ENCODE peak calls at places on chromosomes 11 and 22, in nine cellular contexts. C is IMR-90; Z is lower leg skin; R is adrenal gland; E is brain microvascular endothelial cell; J is CD8-positive, alpha-beta T cell; I is A549; K is fibroblast of pulmonary artery; B is epithelial cell of esophagus. N is an unnamed sample.
A peak's percentile ranks its signal among the peaks of the same experiment; 100 is the strongest.

GRCh38 chr11:87926250-87926970 is 248.8 kb downstream of the RAB38 start:
- DNase-seq in R (peak; percentile 19), E (peak; percentile 90), J (no peak), C (peak; percentile 49), Z (no peak), I (peak; percentile 29), B (peak; percentile 96), K (peak; percentile 70), N (no peak)

GRCh38 chr22:24146190-24146616 is 35.1 kb upstream of the SUSD2 start:
- DNase-seq in B (peak; percentile 45), E (peak; percentile 15), C (peak; percentile 83), I (peak; percentile 53), R (peak; percentile 64), Z (no peak), J (no peak), K (peak; percentile 75), N (no peak)

GRCh38 chr22:38397189-38398097 is 57.6 kb downstream of the KCNJ4 start:
- DNase-seq in J (no peak), E (no peak), R (peak; percentile 43), I (peak; percentile 26), B (peak; percentile 60), K (peak; percentile 44), C (no peak), Z (no peak), N (peak; percentile 74)

GRCh38 chr11:130389315-130389935 is 39.0 kb downstream of the ADAMTS8 start:
- DNase-seq in Z (no peak), B (no peak), I (no peak), R (peak; percentile 17), K (no peak), E (peak; percentile 24), C (no peak), J (peak; percentile 18), N (peak; percentile 70)

GRCh38 chr11:7520981-7521487 is 7.2 kb downstream of the PPFIBP2 start:
- DNase-seq in B (no peak), E (no peak), I (no peak), C (no peak), J (no peak), K (no peak), Z (no peak), R (no peak), N (no peak)

GRCh38 chr22:46076651-46077339 is 73.5 kb upstream of the PPARA start:
- DNase-seq in B (peak; percentile 59), E (no peak), Z (no peak), C (peak; percentile 37), K (peak; percentile 59), I (peak; percentile 76), J (no peak), R (peak; percentile 74), N (peak; percentile 43)

GRCh38 chr11:135008001-135008405 is 596.0 kb upstream of the B3GAT1 start:
- DNase-seq in I (no peak), Z (no peak), R (no peak), B (no peak), J (no peak), E (no peak), C (no peak), K (no peak), N (no peak)

GRCh38 chr11:62479631-62480201 is 60.9 kb downstream of the SCGB1A1 start:
- DNase-seq in R (no peak), J (no peak), Z (no peak), B (no peak), E (no peak), C (no peak), K (no peak), I (no peak), N (no peak)

GRCh38 chr11:12271826-12272366 is 105.5 kb upstream of the PARVA start:
- DNase-seq in J (no peak), K (no peak), E (no peak), C (no peak), I (no peak), Z (no peak), R (no peak), B (no peak), N (no peak)

GRCh38 chr11:72102162-72102561 is 935 bp downstream of the LAMTOR1 start:
- DNase-seq in K (no peak), B (no peak), I (no peak), E (no peak), C (no peak), R (no peak), Z (no peak), J (no peak), N (no peak)

GRCh38 chr22:19479358-19480172 is at the start of gene CDC45:
- DNase-seq in C (peak; percentile 98), R (peak; percentile 97), B (peak; percentile 99), E (peak; percentile 98), I (peak; percentile 96), J (peak; percentile 86), K (peak; percentile 99), Z (peak; percentile 98), N (peak; percentile 96)

GRCh38 chr22:19482297-19482696 is 2.6 kb downstream of the CDC45 start:
- DNase-seq in K (no peak), R (no peak), C (no peak), I (no peak), E (no peak), B (no peak), Z (no peak), J (no peak), N (no peak)

GRCh38 chr22:19480173-19480568 is 451 bp downstream of the CDC45 start:
- DNase-seq in Z (no peak), B (no peak), R (no peak), I (no peak), J (no peak), K (no peak), E (no peak), C (no peak), N (no peak)

GRCh38 chr22:19478466-19479357 is at the start of gene UFD1:
- DNase-seq in E (peak; percentile 62), C (peak; percentile 81), R (peak; percentile 81), J (peak; percentile 69), Z (peak; percentile 70), K (peak; percentile 87), I (peak; percentile 78), B (peak; percentile 84), N (peak; percentile 94)

GRCh38 chr22:19480789-19481188 is 1.1 kb downstream of the CDC45 start:
- DNase-seq in Z (no peak), I (no peak), C (no peak), J (no peak), E (no peak), K (no peak), B (no peak), R (no peak), N (no peak)
- H3K4me3 ChIP-seq in Z (no peak overlapping the region), I (peak overlapping the region; percentile 96), C (no peak overlapping the region), J (no peak overlapping the region), E (peak overlapping the region; percentile 98), K (no peak overlapping the region), B (peak overlapping the region; percentile 87), R (no peak overlapping the region), N (no peak overlapping the region)

DNA sequence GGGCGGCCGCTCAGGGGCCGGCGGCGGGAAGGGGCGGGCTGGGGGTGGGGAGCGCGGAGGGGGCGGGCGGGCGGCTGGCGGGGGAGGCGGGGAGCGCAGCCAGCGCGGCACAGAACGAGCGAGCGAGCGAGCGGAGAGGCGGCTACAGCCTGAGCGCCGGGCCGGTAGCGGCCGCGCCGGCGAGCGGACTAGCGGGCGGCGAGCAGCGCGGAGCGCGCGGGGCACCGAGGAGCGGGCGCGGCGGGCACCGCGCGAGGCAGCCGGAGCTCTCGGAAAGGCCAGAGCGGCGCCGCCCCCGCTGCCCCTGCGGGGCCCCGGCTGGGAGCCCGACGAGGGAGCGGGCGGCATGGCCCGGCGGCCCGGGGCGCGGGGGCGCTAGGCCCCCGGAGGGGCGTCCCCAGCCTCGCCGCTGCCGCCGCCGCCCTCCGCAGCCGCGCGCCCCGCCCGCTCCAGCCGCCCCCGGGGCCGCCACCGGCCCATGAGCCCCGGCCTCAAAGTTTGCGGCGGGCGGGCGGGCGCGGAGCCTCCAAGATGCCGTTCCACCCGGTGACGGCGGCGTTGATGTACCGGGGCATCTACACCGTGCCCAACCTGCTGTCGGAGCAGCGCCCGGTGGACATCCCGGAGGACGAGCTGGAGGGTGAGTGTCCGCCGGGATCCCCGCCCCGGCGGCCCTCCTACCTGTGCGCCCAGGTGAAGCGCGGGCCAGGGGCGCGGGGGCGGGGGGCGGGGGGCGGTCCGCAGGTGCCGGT is at the start of gene CABP7:
- DNase-seq in B (no peak), R (no peak), Z (no peak), K (no peak), J (no peak), I (no peak), C (no peak), E (no peak), N (no peak)
- H3K4me3 ChIP-seq in B (no peak within 1 kb of the TSS), R (no peak within 1 kb of the TSS), Z (no peak within 1 kb of the TSS), K (no peak within 1 kb of the TSS), J (no peak within 1 kb of the TSS), I (peak within 1 kb of the TSS; percentile 47), C (no peak within 1 kb of the TSS), E (no peak within 1 kb of the TSS), N (peak within 1 kb of the TSS; percentile 36)

DNA sequence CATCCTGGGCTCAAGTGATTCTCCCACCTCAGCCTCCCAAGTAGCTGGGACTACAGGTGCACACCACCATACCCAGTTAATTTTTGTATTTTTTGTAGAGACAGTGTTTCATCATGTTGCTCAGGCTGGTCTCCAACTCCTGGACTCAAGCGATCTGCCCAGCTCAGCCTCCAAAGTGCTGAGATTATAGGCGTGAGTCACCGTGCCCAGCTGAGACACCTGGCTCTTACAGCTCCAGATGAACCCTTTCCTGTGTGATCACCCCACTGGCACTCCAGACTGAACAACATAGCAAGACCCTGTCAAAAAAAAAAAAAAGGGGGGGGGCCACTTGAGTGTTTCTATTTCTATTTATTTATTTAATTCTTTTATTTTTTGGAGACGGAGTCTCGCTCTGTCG is 1.0 kb upstream of the ADSL start:
- DNase-seq in J (peak; percentile 20), Z (no peak), B (peak; percentile 66), K (peak; percentile 14), C (peak; percentile 41), I (no peak), E (no peak), R (peak; percentile 70), N (no peak)
- H3K4me3 ChIP-seq in J (no peak overlapping the region), Z (no peak overlapping the region), B (peak overlapping the region; percentile 90), K (peak overlapping the region; percentile 80), C (no peak overlapping the region), I (peak overlapping the region; percentile 72), E (peak overlapping the region; percentile 94), R (no peak overlapping the region), N (peak overlapping the region; percentile 36)

DNA sequence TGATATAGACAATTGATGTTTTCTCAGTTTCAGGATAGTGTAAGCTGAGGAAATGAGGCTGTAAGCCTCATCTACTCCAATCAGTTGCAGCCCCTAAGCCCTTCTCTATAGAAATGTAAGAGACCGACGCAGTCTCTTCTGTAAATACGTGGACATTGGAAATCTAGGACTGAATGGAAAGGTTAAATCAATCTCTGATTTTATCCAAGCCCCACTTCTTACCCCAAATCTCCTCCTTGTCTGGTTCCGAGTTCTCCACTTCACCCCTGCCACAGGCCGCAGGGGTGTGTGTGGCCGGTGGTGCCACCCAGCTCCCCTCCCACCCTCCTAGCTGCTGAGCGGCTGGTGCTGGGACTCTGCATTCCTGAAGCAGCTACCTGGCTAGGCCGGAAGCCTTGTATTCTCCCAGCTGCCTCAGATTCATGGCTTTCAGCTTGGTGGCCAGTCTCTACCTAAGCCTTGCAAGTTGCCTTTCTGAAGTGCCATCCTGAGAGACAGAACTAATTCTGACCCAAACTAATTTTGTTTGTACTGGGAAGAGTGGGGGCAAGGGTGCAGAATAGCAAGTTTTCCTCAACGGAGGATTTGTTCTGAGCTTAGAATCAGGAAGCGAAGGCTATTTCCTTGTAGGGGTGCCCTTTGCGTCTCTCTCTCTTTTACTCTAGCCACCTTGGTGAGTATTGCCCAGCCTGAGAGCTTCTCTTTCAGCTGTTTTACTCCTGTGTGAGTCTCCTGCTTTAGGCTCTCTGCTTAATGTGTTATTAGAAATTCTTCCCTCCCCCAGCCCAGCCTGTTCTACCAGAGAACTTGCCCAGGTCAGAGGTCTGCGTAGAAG is 749 bp downstream of the VWA5A start:
- DNase-seq in I (no peak), J (no peak), Z (no peak), E (no peak), C (no peak), B (peak; percentile 21), R (peak; percentile 18), K (no peak), N (peak; percentile 14)
- H3K4me3 ChIP-seq in I (no peak overlapping the region), J (peak overlapping the region; percentile 78), Z (peak overlapping the region; percentile 40), E (peak overlapping the region; percentile 60), C (peak overlapping the region; percentile 63), B (peak overlapping the region; percentile 62), R (peak overlapping the region; percentile 9), K (peak overlapping the region; percentile 85), N (peak overlapping the region; percentile 95)